ENCODE peak calls at places on chromosomes 12 and 14, in four cellular contexts. Q is cardiac fibroblast, H is OCI-LY7, Y is psoas muscle. G is an unnamed sample.

GRCh38 chr12:131105736-131106356 is 152.1 kb downstream of the ADGRD1 start:
- DNase-seq in Q (no peak), H (no peak), Y (no peak), G (no peak)

GRCh38 chr12:12723147-12723680 is 6.0 kb downstream of the CDKN1B start:
- DNase-seq in Q (no peak), H (peak), Y (no peak), G (peak)

GRCh38 chr14:61102549-61103466 is 121.8 kb downstream of the SLC38A6 start:
- DNase-seq in Q (no peak), H (peak), Y (no peak), G (no peak)

GRCh38 chr12:59372971-59373370 is 222.9 kb upstream of the SLC16A7 start:
- DNase-seq in Q (peak), H (no peak), Y (no peak), G (peak)

GRCh38 chr14:76323331-76324050 is 52.4 kb upstream of the ESRRB start:
- DNase-seq in Q (no peak), H (no peak), Y (no peak), G (no peak)

GRCh38 chr14:81162941-81163340 is 57.8 kb downstream of the GTF2A1 start:
- DNase-seq in Q (peak), H (peak), Y (no peak), G (no peak)

GRCh38 chr12:50725011-50725899 is 38.6 kb upstream of the ATF1 start:
- DNase-seq in Q (no peak), H (no peak), Y (no peak), G (peak)

GRCh38 chr12:105922670-105923102 is 216.1 kb downstream of the NUAK1 start:
- DNase-seq in Q (peak), H (no peak), Y (no peak), G (peak)

GRCh38 chr14:104889374-104889755 is 24.3 kb downstream of the CEP170B start:
- DNase-seq in Q (no peak), H (no peak), Y (peak), G (no peak)

GRCh38 chr14:102590667-102591099 is 1.8 kb upstream of the RCOR1 start:
- DNase-seq in Q (peak), H (peak), Y (peak), G (peak)

GRCh38 chr12:40224439-40225291 is at the start of gene LRRK2:
- DNase-seq in Q (peak), H (peak), Y (peak), G (peak)

GRCh38 chr12:120356567-120357030 is 12.4 kb downstream of the MSI1 start:
- DNase-seq in Q (peak), H (peak), Y (peak), G (peak)

GRCh38 chr14:68785817-68786490 is 6.9 kb downstream of the ZFP36L1 start:
- DNase-seq in Q (peak), H (no peak), Y (no peak), G (peak)

GRCh38 chr12:10174986-10175614 is 3.2 kb upstream of the OLR1 start:
- DNase-seq in Q (no peak), H (no peak), Y (no peak), G (no peak)

GRCh38 chr12:113098428-113099028 is 37.0 kb downstream of the RASAL1 start:
- DNase-seq in Q (peak), H (peak), Y (peak), G (peak)

GRCh38 chr14:101838476-101838875 is 77.0 kb downstream of the PPP2R5C start:
- DNase-seq in Q (no peak), H (no peak), Y (no peak), G (no peak)

GRCh38 chr12:95922231-95922630 is 20.2 kb downstream of the CCDC38 start:
- DNase-seq in Q (peak), H (peak), Y (no peak), G (no peak)

GRCh38 chr14:100297320-100298300 is 8.6 kb downstream of the SLC25A29 start:
- DNase-seq in Q (peak), H (peak), Y (peak), G (peak)

GRCh38 chr12:72815421-72815820 is 543.3 kb downstream of the TRHDE start:
- DNase-seq in Q (no peak), H (no peak), Y (no peak), G (no peak)

GRCh38 chr12:131735863-131736806 is 25.2 kb downstream of the SFSWAP start:
- DNase-seq in Q (no peak), H (no peak), Y (no peak), G (no peak)

GRCh38 chr14:81529391-81529790 is 4.3 kb downstream of the SEL1L start:
- DNase-seq in Q (peak), H (peak), Y (no peak), G (peak)

GRCh38 chr12:108701779-108702435 is 29.4 kb downstream of the CORO1C start:
- DNase-seq in Q (peak), H (no peak), Y (no peak), G (peak)

GRCh38 chr14:64200170-64200569 is 94.0 kb downstream of the ESR2 start:
- DNase-seq in Q (no peak), H (no peak), Y (no peak), G (no peak)

GRCh38 chr12:51917746-51918453 is 10.6 kb downstream of the ACVRL1 start:
- DNase-seq in Q (no peak), H (no peak), Y (no peak), G (peak)

GRCh38 chr12:9943244-9943643 is 11.1 kb upstream of the CLEC2A start:
- DNase-seq in Q (no peak), H (no peak), Y (no peak), G (no peak)

GRCh38 chr12:121990692-121991603 is 30.7 kb upstream of the BCL7A start:
- DNase-seq in Q (peak), H (no peak), Y (no peak), G (no peak)

GRCh38 chr12:77751939-77752338 is 78.8 kb upstream of the NAV3 start:
- DNase-seq in Q (peak), H (no peak), Y (no peak), G (peak)

GRCh38 chr14:78836777-78837176 is 666.6 kb downstream of the NRXN3 start:
- DNase-seq in Q (peak), H (peak), Y (peak), G (peak)

GRCh38 chr12:67472551-67472950 is 176.0 kb upstream of the DYRK2 start:
- DNase-seq in Q (no peak), H (no peak), Y (no peak), G (no peak)

DNA sequence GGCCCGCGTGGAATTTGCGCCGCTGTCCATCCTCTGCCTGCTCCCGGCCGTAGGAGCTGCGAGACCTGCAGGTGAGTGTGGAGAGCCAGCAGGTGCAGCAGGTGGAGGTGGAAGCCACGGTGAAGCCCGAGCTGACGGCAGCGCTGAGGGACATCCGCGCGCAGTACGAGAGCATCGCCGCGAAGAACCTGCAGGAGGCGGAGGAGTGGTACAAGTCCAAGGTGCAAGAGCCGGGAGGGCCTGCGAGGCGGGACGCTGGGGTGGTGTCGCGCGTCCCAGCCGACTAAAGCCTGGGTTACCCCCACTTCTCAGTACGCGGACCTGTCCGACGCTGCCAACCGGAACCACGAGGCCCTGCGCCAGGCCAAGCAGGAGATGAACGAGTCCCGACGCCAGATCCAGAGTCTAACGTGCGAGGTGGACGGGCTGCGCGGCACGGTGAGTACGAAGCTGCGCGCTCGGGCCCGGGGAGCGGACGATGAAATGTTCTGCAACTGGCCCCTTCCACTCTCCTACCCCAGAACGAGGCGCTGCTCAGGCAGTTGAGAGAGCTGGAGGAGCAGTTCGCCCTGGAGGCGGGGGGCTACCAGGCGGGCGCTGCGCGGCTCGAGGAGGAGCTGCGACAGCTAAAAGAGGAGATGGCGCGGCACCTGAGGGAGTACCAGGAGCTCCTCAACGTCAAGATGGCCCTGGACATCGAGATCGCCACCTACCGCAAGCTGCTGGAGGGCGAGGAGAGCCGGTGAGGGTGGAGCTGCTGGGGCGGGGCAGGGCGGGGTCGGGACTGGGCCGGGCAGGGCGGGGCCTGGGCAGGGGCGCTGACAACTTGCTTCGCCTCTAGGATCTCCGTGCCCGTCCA is 2.1 kb downstream of the PRPH start:
- DNase-seq in Q (no peak), H (no peak), Y (no peak), G (no peak)
- H3K4me3 ChIP-seq in Q (no peak), H (no peak), Y (peak), G (peak)

GRCh38 chr12:1503281-1503711 is 91.1 kb downstream of the FBXL14 start:
- DNase-seq in Q (no peak), H (no peak), Y (no peak), G (no peak)
- TF ChIP-seq CTCF in Q (no peak), H (no peak), Y (no peak), G (no peak)

GRCh38 chr14:35825968-35826217 is 245 bp upstream of the BRMS1L start:
- DNase-seq in Q (no peak), H (no peak), Y (no peak), G (no peak)
- H3K4me3 ChIP-seq in Q (peak), H (peak), Y (peak), G (peak)

GRCh38 chr14:37343307-37344094 is 145.8 kb downstream of the MIPOL1 start:
- DNase-seq in Q (no peak), H (no peak), Y (no peak), G (peak)

GRCh38 chr14:37340353-37340752 is 142.6 kb downstream of the MIPOL1 start:
- DNase-seq in Q (no peak), H (no peak), Y (no peak), G (no peak)
- TF ChIP-seq CTCF in Q (peak), H (no peak), Y (no peak), G (no peak)

DNA sequence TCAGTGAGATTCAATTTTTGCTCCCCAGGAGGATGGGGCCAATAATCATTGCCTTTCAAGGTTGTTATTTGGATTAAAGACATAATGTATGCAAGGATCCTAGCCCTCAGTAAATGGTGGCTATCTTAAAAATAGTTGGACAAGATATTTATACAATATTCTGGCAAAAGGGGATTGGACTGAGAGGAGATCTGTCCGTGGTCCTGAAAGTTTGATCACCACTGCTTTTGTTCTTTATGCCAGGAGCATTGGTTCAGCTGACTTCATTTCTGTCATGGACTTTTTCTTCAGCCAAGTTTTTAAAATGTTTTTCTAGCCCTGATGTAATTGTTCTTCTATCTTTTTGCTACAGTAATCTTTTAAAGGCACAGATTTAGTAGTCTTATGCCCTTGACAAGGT is 70.2 kb upstream of the TCL1A start:
- DNase-seq in Q (peak), H (peak), Y (no peak), G (peak)
- H3K4me3 ChIP-seq in Q (no peak), H (no peak), Y (no peak), G (no peak)

G was measured in fibroblast of villous mesenchyme.